ENCODE peak calls at places on chromosome 9, in eight cellular contexts. Y is Peyer's patch, R is ovary, D is upper lobe of left lung, K is NB4, U is IMR-90, M is spleen, E is tibial nerve. L is an unnamed sample.
A peak's percentile ranks its signal among the peaks of the same experiment; 100 is the strongest.

GRCh38 chr9:36064448-36065037 is 27.8 kb downstream of the RECK start:
- DNase-seq in Y (no peak), R (no peak), D (no peak), K (no peak), U (peak; percentile 63), M (no peak), E (no peak), L (no peak)

GRCh38 chr9:7216004-7216821 is 458.4 kb downstream of the KDM4C start:
- DNase-seq in Y (no peak), R (no peak), D (no peak), K (peak; percentile 94), U (peak; percentile 7), M (no peak), E (no peak), L (no peak)

GRCh38 chr9:3608011-3608410 is 82.2 kb upstream of the RFX3 start:
- DNase-seq in Y (no peak), R (no peak), D (no peak), K (no peak), U (no peak), M (no peak), E (no peak), L (no peak)

GRCh38 chr9:134229466-134230091 is 65.2 kb upstream of the RNU6ATAC start:
- DNase-seq in Y (no peak), R (no peak), D (peak; percentile 79), K (peak; percentile 71), U (no peak), M (no peak), E (no peak), L (no peak)

GRCh38 chr9:87309236-87309635 is 188.4 kb upstream of the DAPK1 start:
- DNase-seq in Y (no peak), R (no peak), D (no peak), K (no peak), U (peak; percentile 32), M (no peak), E (no peak), L (no peak)

GRCh38 chr9:131824953-131825495 is 85.1 kb upstream of the RAPGEF1 start:
- DNase-seq in Y (no peak), R (no peak), D (no peak), K (no peak), U (no peak), M (no peak), E (no peak), L (no peak)

GRCh38 chr9:93116049-93116961 is 17.7 kb downstream of the NINJ1 start:
- DNase-seq in Y (peak; percentile 56), R (peak; percentile 80), D (no peak), K (peak; percentile 78), U (peak; percentile 72), M (peak; percentile 93), E (no peak), L (no peak)

GRCh38 chr9:82320566-82320965 is 332.0 kb downstream of the SPATA31D1 start:
- DNase-seq in Y (no peak), R (no peak), D (no peak), K (no peak), U (peak; percentile 19), M (no peak), E (no peak), L (no peak)

GRCh38 chr9:116361558-116361957 is 208.0 kb downstream of the PAPPA start:
- DNase-seq in Y (no peak), R (no peak), D (no peak), K (no peak), U (no peak), M (no peak), E (no peak), L (no peak)

DNA sequence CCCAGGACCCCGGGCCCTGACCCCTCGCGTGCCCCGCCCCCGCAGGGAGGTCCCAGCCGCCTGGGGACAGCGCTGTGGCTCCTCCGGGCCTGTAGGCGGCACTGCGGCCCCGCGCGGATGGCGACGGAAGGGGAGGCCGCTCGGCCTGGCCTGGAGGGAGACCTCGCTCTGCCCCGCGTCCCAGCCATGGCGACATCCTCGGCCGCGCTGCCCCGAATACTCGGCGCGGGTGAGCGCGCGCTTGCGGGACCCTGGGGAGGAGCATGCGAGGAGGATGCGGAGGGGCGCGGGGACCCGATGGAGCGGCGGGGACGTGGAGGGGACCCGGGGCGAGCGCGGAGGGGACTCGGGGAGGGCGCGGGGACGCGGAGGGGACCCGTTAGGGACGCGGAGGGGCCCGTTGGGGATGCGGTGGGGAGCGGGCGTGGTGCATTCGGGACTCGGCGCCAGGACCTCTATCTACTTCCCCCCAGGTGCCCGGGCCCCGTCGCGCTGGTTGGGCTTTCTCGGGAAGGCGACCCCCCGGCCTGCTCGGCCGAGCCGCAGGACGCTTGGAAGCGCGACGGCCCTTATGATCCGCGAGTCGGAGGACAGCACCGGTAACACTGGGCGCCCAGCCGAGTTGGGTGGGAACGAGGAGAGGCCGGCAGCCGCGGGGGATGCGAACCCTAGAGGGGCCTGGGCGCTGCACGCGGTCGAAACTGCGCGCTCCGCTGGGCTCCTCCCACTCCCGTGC is at the start of gene MRPS2:
- DNase-seq in Y (peak; percentile 91), R (peak; percentile 89), D (peak; percentile 98), K (peak; percentile 89), U (peak; percentile 81), M (peak; percentile 97), E (peak; percentile 63), L (peak; percentile 93)
- TF ChIP-seq POLR2A in Y (peak; percentile 23), R (no peak), D (no peak), K (peak; percentile 63), U (no peak), M (no peak), E (peak; percentile 30), L (peak; percentile 65)

GRCh38 chr9:109739760-109740159 is 40.2 kb upstream of the PALM2AKAP2 start:
- DNase-seq in Y (no peak), R (no peak), D (no peak), K (no peak), U (no peak), M (no peak), E (no peak), L (no peak)

GRCh38 chr9:109742759-109743388 is 37.1 kb upstream of the PALM2AKAP2 start:
- DNase-seq in Y (no peak), R (no peak), D (no peak), K (no peak), U (no peak), M (no peak), E (no peak), L (no peak)

GRCh38 chr9:109751253-109751652 is 28.7 kb upstream of the PALM2AKAP2 start:
- DNase-seq in Y (no peak), R (no peak), D (no peak), K (no peak), U (peak; percentile 82), M (no peak), E (no peak), L (no peak)

DNA sequence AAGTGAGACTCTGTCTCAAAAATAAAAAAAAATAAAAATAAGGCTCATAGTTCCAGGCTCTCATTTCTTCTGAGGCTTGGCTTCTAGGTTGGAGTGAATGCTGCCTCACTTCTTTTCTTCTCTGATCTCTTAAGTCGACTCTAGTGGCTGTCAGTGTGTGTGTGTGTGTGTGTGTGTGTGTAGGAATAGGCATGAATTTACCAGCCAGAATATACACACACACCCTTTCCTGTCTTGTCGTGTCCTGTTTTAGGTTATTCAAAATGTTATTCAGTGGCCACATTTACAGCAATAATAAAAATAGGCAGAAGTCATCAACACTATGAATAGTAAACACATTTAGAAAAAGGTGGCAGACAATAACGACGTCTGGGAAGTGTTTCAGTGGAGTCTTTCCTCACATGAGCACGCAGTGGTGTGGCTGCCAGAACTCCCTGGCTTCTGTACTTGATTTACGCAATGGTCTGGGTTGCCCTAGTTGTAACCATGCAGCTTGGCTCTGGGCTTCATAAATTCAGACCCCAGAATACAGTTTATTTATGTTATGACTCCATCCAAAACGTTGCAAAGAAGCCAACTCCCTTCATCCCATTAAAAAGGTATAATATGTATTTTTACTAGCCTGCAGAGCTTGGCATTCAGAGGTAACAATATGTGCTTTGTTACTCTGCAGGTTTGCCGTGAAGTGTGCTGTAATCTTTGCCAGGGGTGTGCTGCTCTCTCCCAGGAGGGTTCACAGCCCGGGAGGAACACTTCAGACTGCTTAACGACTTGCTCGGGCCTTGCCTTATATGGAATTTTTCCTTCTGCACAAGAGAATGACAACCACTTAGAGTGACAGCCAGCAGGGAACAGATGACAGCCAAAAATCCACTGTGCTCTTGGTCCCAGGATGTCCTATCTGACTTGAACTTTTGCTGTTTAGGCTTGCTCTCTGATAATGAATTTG is 34.4 kb upstream of the PALM2AKAP2 start:
- DNase-seq in Y (no peak), R (no peak), D (no peak), K (peak; percentile 4), U (peak; percentile 75), M (no peak), E (peak; percentile 24), L (no peak)
- TF ChIP-seq POLR2A in Y (no peak), R (no peak), D (no peak), K (no peak), U (no peak), M (no peak), E (no peak), L (no peak)

DNA sequence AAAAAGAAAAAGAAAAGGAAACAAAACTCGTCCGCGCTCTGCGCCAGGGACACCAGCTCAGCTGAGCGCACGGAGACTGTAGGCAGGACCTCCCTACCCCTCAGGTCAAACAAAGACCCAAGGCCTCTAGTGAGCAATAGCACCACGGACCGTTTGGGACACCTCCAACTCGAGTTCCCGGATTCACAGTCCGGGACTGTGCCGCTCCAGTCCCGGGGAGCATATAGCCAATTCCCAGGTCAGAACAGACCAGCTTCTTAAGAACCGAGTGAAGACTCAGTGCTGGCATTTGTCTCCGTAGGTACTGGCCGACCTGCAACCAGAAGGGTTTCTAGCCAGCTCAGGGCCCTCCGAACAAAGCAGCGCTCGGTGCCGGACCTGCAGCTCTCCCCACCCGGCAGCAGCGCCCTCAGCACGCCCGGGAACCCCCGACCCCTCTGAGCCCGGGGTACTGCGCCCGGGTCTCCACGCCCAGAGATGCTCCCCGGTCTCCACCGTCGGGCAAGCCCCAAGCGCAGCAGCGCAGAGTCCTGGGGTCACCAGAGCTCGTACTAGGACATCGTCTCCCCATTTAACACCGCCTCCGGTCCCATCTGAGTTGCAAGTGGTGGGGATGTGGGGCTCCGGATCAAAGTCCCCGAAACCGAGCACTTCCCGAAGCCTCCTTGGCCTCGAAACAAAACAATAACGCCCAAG is 591 bp downstream of the ABCA1 start:
- DNase-seq in Y (peak; percentile 60), R (peak; percentile 50), D (peak; percentile 84), K (peak; percentile 68), U (peak; percentile 47), M (peak; percentile 89), E (no peak), L (peak; percentile 79)
- TF ChIP-seq POLR2A in Y (no peak), R (no peak), D (no peak), K (no peak), U (no peak), M (no peak), E (no peak), L (no peak)

DNA sequence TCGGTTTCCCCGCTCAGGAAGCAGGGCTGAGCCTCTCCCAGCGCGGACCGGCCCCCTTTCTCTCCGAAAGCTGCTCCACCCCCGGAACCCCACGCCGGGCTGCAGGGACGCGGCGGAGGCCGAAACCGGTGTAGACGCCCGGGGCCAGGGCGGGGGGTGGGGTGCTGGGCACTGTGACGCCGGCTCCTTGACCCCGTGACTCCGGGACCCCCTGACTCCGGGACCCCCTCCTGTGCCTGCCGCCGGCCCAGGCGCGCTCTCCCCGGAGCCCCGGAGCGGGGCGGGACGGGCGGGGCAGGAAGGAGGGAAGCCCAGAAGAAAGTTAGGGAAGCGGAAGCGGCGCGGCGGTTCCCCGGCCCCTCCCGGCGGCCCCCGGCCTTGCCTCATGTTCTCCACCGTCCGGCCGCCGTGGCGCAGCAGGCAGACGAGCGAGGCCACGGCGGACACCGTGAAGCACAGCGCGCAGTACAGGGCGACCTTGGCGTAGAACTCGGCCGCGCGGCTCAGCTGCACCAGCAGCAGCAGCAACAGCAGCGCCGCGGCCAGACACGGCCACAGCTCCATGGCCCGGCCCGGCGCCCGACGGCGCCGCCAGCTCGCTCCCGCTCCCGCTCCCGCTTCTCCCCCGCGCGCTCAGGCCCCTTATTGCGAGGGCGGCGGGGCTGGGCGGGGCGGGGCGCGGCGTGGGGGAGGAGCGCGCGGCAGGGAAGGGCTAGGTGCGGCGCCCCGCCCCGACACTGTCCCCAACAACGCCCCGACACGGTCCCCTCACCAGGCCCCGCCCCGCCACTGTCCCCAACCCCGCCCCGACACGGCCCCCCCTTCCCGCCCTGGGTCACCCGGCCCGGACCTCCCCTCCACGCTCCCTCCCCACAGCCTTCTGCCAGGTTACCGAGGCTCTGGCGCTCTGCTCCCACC is at the start of gene AGPAT2:
- DNase-seq in Y (peak; percentile 93), R (peak; percentile 81), D (peak; percentile 96), K (peak; percentile 86), U (peak; percentile 36), M (peak; percentile 95), E (peak; percentile 49), L (peak; percentile 47)
- TF ChIP-seq POLR2A in Y (peak; percentile 88), R (peak; percentile 21), D (peak; percentile 75), K (peak; percentile 51), U (no peak), M (no peak), E (peak; percentile 25), L (no peak)